ENCODE peak calls at places on chromosomes 5 and 9, in seven cellular contexts. One of them, this sample, is unnamed.

GRCh38 chr9:137276757-137277328 is 683 bp upstream of the TOR4A start:
- DNase-seq in CD8-positive, alpha-beta memory T cell: no peak
- DNase-seq in psoas muscle: peak; percentile 73
- DNase-seq in effector CD4-positive, alpha-beta T cell: no peak
- DNase-seq in HTR-8/SVneo: no peak
- DNase-seq in naive thymus-derived CD8-positive, alpha-beta T cell: no peak
- DNase-seq in dorsolateral prefrontal cortex: no peak
- DNase-seq in this sample: no peak

GRCh38 chr5:39800202-39800601 is 375.4 kb upstream of the DAB2 start:
- DNase-seq in HTR-8/SVneo: no peak
- DNase-seq in effector CD4-positive, alpha-beta T cell: no peak
- DNase-seq in dorsolateral prefrontal cortex: no peak
- DNase-seq in psoas muscle: no peak
- DNase-seq in CD8-positive, alpha-beta memory T cell: no peak
- DNase-seq in naive thymus-derived CD8-positive, alpha-beta T cell: no peak
- DNase-seq in this sample: no peak

GRCh38 chr5:1321576-1321975 is 23.3 kb downstream of the CLPTM1L start:
- DNase-seq in naive thymus-derived CD8-positive, alpha-beta T cell: no peak
- DNase-seq in psoas muscle: no peak
- DNase-seq in dorsolateral prefrontal cortex: peak; percentile 29
- DNase-seq in effector CD4-positive, alpha-beta T cell: no peak
- DNase-seq in HTR-8/SVneo: no peak
- DNase-seq in CD8-positive, alpha-beta memory T cell: no peak
- DNase-seq in this sample: no peak

GRCh38 chr9:92714787-92715487 is 45.0 kb upstream of the IPPK start:
- DNase-seq in CD8-positive, alpha-beta memory T cell: no peak
- DNase-seq in psoas muscle: no peak
- DNase-seq in naive thymus-derived CD8-positive, alpha-beta T cell: no peak
- DNase-seq in effector CD4-positive, alpha-beta T cell: no peak
- DNase-seq in HTR-8/SVneo: no peak
- DNase-seq in dorsolateral prefrontal cortex: no peak
- DNase-seq in this sample: no peak

GRCh38 chr9:99593621-99594020 is 228.1 kb upstream of the NR4A3 start:
- DNase-seq in dorsolateral prefrontal cortex: no peak
- DNase-seq in HTR-8/SVneo: no peak
- DNase-seq in CD8-positive, alpha-beta memory T cell: no peak
- DNase-seq in naive thymus-derived CD8-positive, alpha-beta T cell: no peak
- DNase-seq in effector CD4-positive, alpha-beta T cell: no peak
- DNase-seq in psoas muscle: no peak
- DNase-seq in this sample: no peak

GRCh38 chr9:69115621-69116020 is 58.5 kb upstream of the TJP2 start:
- DNase-seq in dorsolateral prefrontal cortex: no peak
- DNase-seq in effector CD4-positive, alpha-beta T cell: no peak
- DNase-seq in CD8-positive, alpha-beta memory T cell: no peak
- DNase-seq in HTR-8/SVneo: no peak
- DNase-seq in psoas muscle: no peak
- DNase-seq in naive thymus-derived CD8-positive, alpha-beta T cell: no peak
- DNase-seq in this sample: no peak

GRCh38 chr9:133170716-133171115 is 7.0 kb upstream of the GBGT1 start:
- DNase-seq in naive thymus-derived CD8-positive, alpha-beta T cell: no peak
- DNase-seq in CD8-positive, alpha-beta memory T cell: no peak
- DNase-seq in psoas muscle: no peak
- DNase-seq in effector CD4-positive, alpha-beta T cell: no peak
- DNase-seq in dorsolateral prefrontal cortex: no peak
- DNase-seq in HTR-8/SVneo: no peak
- DNase-seq in this sample: no peak

GRCh38 chr9:107847977-107848376 is 358.4 kb upstream of the KLF4 start:
- DNase-seq in CD8-positive, alpha-beta memory T cell: no peak
- DNase-seq in effector CD4-positive, alpha-beta T cell: no peak
- DNase-seq in psoas muscle: no peak
- DNase-seq in naive thymus-derived CD8-positive, alpha-beta T cell: no peak
- DNase-seq in HTR-8/SVneo: no peak
- DNase-seq in dorsolateral prefrontal cortex: no peak
- DNase-seq in this sample: no peak

GRCh38 chr9:29006603-29007002 is 1433.3 kb upstream of the C9orf72 start:
- DNase-seq in dorsolateral prefrontal cortex: no peak
- DNase-seq in CD8-positive, alpha-beta memory T cell: no peak
- DNase-seq in naive thymus-derived CD8-positive, alpha-beta T cell: no peak
- DNase-seq in psoas muscle: no peak
- DNase-seq in HTR-8/SVneo: no peak
- DNase-seq in effector CD4-positive, alpha-beta T cell: no peak
- DNase-seq in this sample: no peak

GRCh38 chr9:89189215-89189614 is 10.6 kb upstream of the SHC3 start:
- DNase-seq in psoas muscle: no peak
- DNase-seq in CD8-positive, alpha-beta memory T cell: no peak
- DNase-seq in effector CD4-positive, alpha-beta T cell: no peak
- DNase-seq in naive thymus-derived CD8-positive, alpha-beta T cell: no peak
- DNase-seq in dorsolateral prefrontal cortex: no peak
- DNase-seq in HTR-8/SVneo: no peak
- DNase-seq in this sample: no peak